ENCODE peak calls at places on chromosomes 1 and 21, in five cellular contexts. One of them, this sample, is unnamed.

GRCh38 chr1:16926491-16927195 is 4.9 kb downstream of the CROCC start:
- DNase-seq in foreskin fibroblast: no peak
- DNase-seq in brain microvascular endothelial cell: no peak
- DNase-seq in heart left ventricle: peak; percentile 57
- DNase-seq in cardiac muscle cell: no peak
- DNase-seq in this sample: peak; percentile 53

GRCh38 chr21:28791595-28792282 is 200.9 kb downstream of the LTN1 start:
- DNase-seq in foreskin fibroblast: no peak
- DNase-seq in brain microvascular endothelial cell: no peak
- DNase-seq in heart left ventricle: no peak
- DNase-seq in cardiac muscle cell: no peak
- DNase-seq in this sample: no peak

GRCh38 chr1:25926731-25927496 is 20.7 kb upstream of the STMN1 start:
- DNase-seq in foreskin fibroblast: no peak
- DNase-seq in heart left ventricle: no peak
- DNase-seq in brain microvascular endothelial cell: no peak
- DNase-seq in cardiac muscle cell: no peak
- DNase-seq in this sample: no peak

GRCh38 chr1:98523256-98523655 is 138.3 kb upstream of the SNX7 start:
- DNase-seq in heart left ventricle: no peak
- DNase-seq in brain microvascular endothelial cell: peak; percentile 5
- DNase-seq in foreskin fibroblast: no peak
- DNase-seq in cardiac muscle cell: no peak
- DNase-seq in this sample: peak; percentile 13

GRCh38 chr1:240658312-240658975 is 46.5 kb upstream of the GREM2 start:
- DNase-seq in brain microvascular endothelial cell: no peak
- DNase-seq in cardiac muscle cell: no peak
- DNase-seq in foreskin fibroblast: no peak
- DNase-seq in heart left ventricle: no peak
- DNase-seq in this sample: peak; percentile 47

GRCh38 chr1:15246960-15247614 is at the start of gene FHAD1:
- DNase-seq in heart left ventricle: peak; percentile 68
- DNase-seq in brain microvascular endothelial cell: peak; percentile 57
- DNase-seq in cardiac muscle cell: peak; percentile 81
- DNase-seq in foreskin fibroblast: peak; percentile 38
- DNase-seq in this sample: no peak

GRCh38 chr21:21688877-21689276 is 690.7 kb downstream of the NCAM2 start:
- DNase-seq in foreskin fibroblast: peak; percentile 14
- DNase-seq in cardiac muscle cell: peak; percentile 46
- DNase-seq in heart left ventricle: peak; percentile 51
- DNase-seq in brain microvascular endothelial cell: no peak
- DNase-seq in this sample: peak; percentile 22

GRCh38 chr21:45529785-45530422 is 12.3 kb downstream of the SLC19A1 start:
- DNase-seq in heart left ventricle: no peak
- DNase-seq in brain microvascular endothelial cell: no peak
- DNase-seq in foreskin fibroblast: no peak
- DNase-seq in cardiac muscle cell: no peak
- DNase-seq in this sample: no peak

GRCh38 chr1:43796111-43796581 is 88.8 kb downstream of the ST3GAL3 start:
- DNase-seq in cardiac muscle cell: no peak
- DNase-seq in heart left ventricle: no peak
- DNase-seq in brain microvascular endothelial cell: peak; percentile 50
- DNase-seq in foreskin fibroblast: peak; percentile 50
- DNase-seq in this sample: peak; percentile 97

GRCh38 chr1:5427026-5427613 is 565.1 kb downstream of the NPHP4 start:
- DNase-seq in brain microvascular endothelial cell: no peak
- DNase-seq in cardiac muscle cell: no peak
- DNase-seq in heart left ventricle: no peak
- DNase-seq in foreskin fibroblast: no peak
- DNase-seq in this sample: no peak

GRCh38 chr1:27716262-27716895 is 9.4 kb upstream of the FAM76A start:
- DNase-seq in cardiac muscle cell: no peak
- DNase-seq in foreskin fibroblast: no peak
- DNase-seq in heart left ventricle: no peak
- DNase-seq in brain microvascular endothelial cell: no peak
- DNase-seq in this sample: no peak

GRCh38 chr1:220275430-220275829 is 3.2 kb upstream of the RAB3GAP2 start:
- DNase-seq in foreskin fibroblast: no peak
- DNase-seq in cardiac muscle cell: no peak
- DNase-seq in heart left ventricle: no peak
- DNase-seq in brain microvascular endothelial cell: no peak
- DNase-seq in this sample: no peak

GRCh38 chr1:28354121-28354520 is 15.4 kb upstream of the PHACTR4 start:
- DNase-seq in cardiac muscle cell: no peak
- DNase-seq in brain microvascular endothelial cell: peak; percentile 25
- DNase-seq in heart left ventricle: no peak
- DNase-seq in foreskin fibroblast: peak; percentile 66
- DNase-seq in this sample: no peak

GRCh38 chr1:247574664-247575063 is 13.5 kb upstream of the OR2G2 start:
- DNase-seq in foreskin fibroblast: no peak
- DNase-seq in brain microvascular endothelial cell: no peak
- DNase-seq in cardiac muscle cell: no peak
- DNase-seq in heart left ventricle: no peak
- DNase-seq in this sample: no peak

GRCh38 chr1:109151591-109151990 is 37.7 kb downstream of the ELAPOR1 start:
- DNase-seq in heart left ventricle: no peak
- DNase-seq in foreskin fibroblast: no peak
- DNase-seq in brain microvascular endothelial cell: no peak
- DNase-seq in cardiac muscle cell: no peak
- DNase-seq in this sample: no peak

GRCh38 chr21:40606341-40606740 is 240.6 kb downstream of the DSCAM start:
- DNase-seq in foreskin fibroblast: no peak
- DNase-seq in cardiac muscle cell: no peak
- DNase-seq in brain microvascular endothelial cell: no peak
- DNase-seq in heart left ventricle: no peak
- DNase-seq in this sample: no peak

GRCh38 chr1:178664278-178664677 is 60.8 kb upstream of the RALGPS2 start:
- DNase-seq in heart left ventricle: no peak
- DNase-seq in foreskin fibroblast: no peak
- DNase-seq in cardiac muscle cell: no peak
- DNase-seq in brain microvascular endothelial cell: no peak
- DNase-seq in this sample: no peak

GRCh38 chr1:16986596-16987361 is 6.4 kb upstream of the MFAP2 start:
- DNase-seq in foreskin fibroblast: no peak
- DNase-seq in brain microvascular endothelial cell: no peak
- DNase-seq in cardiac muscle cell: peak; percentile 52
- DNase-seq in heart left ventricle: no peak
- DNase-seq in this sample: no peak

GRCh38 chr1:34825455-34826081 is 32.8 kb downstream of the GJA4 start:
- DNase-seq in foreskin fibroblast: no peak
- DNase-seq in heart left ventricle: no peak
- DNase-seq in cardiac muscle cell: peak; percentile 34
- DNase-seq in brain microvascular endothelial cell: no peak
- DNase-seq in this sample: no peak

GRCh38 chr1:6970256-6970655 is 185.0 kb downstream of the CAMTA1 start:
- DNase-seq in brain microvascular endothelial cell: no peak
- DNase-seq in heart left ventricle: no peak
- DNase-seq in foreskin fibroblast: no peak
- DNase-seq in cardiac muscle cell: no peak
- DNase-seq in this sample: no peak

GRCh38 chr1:7616953-7617352 is 154.1 kb upstream of the VAMP3 start:
- DNase-seq in brain microvascular endothelial cell: no peak
- DNase-seq in heart left ventricle: no peak
- DNase-seq in foreskin fibroblast: no peak
- DNase-seq in cardiac muscle cell: peak; percentile 67
- DNase-seq in this sample: no peak

DNA sequence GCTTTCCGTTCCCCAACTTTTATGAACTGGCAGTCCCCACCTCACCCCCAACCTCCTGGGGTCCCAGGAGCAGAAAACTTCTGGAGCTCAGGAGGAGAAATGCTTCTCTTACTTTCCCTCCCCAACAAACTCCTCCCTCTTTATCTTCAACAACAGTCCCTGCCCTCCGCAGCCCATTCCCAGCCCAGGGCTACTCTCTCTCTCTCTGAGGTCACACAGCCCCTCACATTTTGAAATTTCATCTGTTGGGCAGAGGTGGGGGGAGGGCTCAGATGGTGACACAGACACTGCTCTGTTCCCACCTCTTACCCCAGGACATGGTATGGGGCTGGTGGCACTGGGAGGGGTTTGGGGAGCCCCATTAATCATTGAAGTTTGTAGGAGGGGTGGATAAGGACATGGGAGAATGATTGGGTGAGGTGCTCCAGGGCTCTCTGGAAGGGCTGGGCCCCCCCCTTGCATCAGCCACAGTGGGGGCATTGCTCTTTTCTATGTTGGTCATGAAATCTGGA is 6.0 kb downstream of the PIK3CD start:
- DNase-seq in cardiac muscle cell: no peak
- DNase-seq in brain microvascular endothelial cell: no peak
- DNase-seq in heart left ventricle: no peak
- DNase-seq in foreskin fibroblast: no peak
- DNase-seq in this sample: no peak
- H3K4me3 ChIP-seq in cardiac muscle cell: no peak overlapping the region
- H3K4me3 ChIP-seq in brain microvascular endothelial cell: no peak overlapping the region
- H3K4me3 ChIP-seq in heart left ventricle: no peak overlapping the region
- H3K4me3 ChIP-seq in foreskin fibroblast: no peak overlapping the region
- H3K4me3 ChIP-seq in this sample: no peak overlapping the region

GRCh38 chr1:248611883-248612282 is 14.4 kb upstream of the OR2T10 start:
- DNase-seq in brain microvascular endothelial cell: no peak
- DNase-seq in cardiac muscle cell: no peak
- DNase-seq in heart left ventricle: no peak
- DNase-seq in foreskin fibroblast: no peak
- DNase-seq in this sample: no peak
- TF ChIP-seq CTCF in brain microvascular endothelial cell: no peak
- TF ChIP-seq CTCF in cardiac muscle cell: no peak
- TF ChIP-seq CTCF in heart left ventricle: no peak
- TF ChIP-seq CTCF in foreskin fibroblast: no peak
- TF ChIP-seq CTCF in this sample: no peak

DNA sequence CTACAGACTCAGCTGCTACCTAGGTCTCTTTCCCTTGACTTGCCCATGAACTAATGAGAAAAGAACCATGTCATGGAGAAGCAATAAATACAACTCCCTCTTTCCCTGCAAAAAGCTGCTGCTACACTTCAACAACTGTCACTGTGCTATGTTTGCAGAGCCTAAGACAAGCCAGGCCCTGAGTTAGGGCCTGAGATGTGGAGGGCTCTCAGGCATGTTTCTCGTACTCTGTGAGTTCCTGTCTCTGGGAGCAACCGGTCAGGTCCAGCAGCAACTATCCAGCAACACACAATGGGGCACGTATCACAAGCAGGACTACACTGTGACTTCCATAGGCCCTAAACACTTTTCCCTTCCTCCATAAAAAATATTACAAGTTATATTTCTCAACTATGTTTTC is 91.7 kb downstream of the JAK1 start:
- DNase-seq in brain microvascular endothelial cell: no peak
- DNase-seq in cardiac muscle cell: peak; percentile 78
- DNase-seq in heart left ventricle: no peak
- DNase-seq in foreskin fibroblast: no peak
- DNase-seq in this sample: no peak
- H3K4me3 ChIP-seq in brain microvascular endothelial cell: no peak overlapping the region
- H3K4me3 ChIP-seq in cardiac muscle cell: no peak overlapping the region
- H3K4me3 ChIP-seq in heart left ventricle: no peak overlapping the region
- H3K4me3 ChIP-seq in foreskin fibroblast: no peak overlapping the region
- H3K4me3 ChIP-seq in this sample: no peak overlapping the region

GRCh38 chr1:206875752-206876380 is 10.4 kb downstream of the IL20 start:
- DNase-seq in cardiac muscle cell: no peak
- DNase-seq in heart left ventricle: no peak
- DNase-seq in foreskin fibroblast: no peak
- DNase-seq in brain microvascular endothelial cell: no peak
- DNase-seq in this sample: no peak

GRCh38 chr1:206882555-206882954 is 14.7 kb upstream of the IL24 start:
- DNase-seq in heart left ventricle: no peak
- DNase-seq in cardiac muscle cell: no peak
- DNase-seq in brain microvascular endothelial cell: no peak
- DNase-seq in foreskin fibroblast: no peak
- DNase-seq in this sample: no peak

GRCh38 chr1:206880310-206880709 is 14.9 kb downstream of the IL20 start:
- DNase-seq in foreskin fibroblast: no peak
- DNase-seq in brain microvascular endothelial cell: no peak
- DNase-seq in heart left ventricle: no peak
- DNase-seq in cardiac muscle cell: no peak
- DNase-seq in this sample: no peak

GRCh38 chr1:206883160-206883559 is 14.1 kb upstream of the IL24 start:
- DNase-seq in heart left ventricle: no peak
- DNase-seq in brain microvascular endothelial cell: no peak
- DNase-seq in foreskin fibroblast: no peak
- DNase-seq in cardiac muscle cell: no peak
- DNase-seq in this sample: no peak

GRCh38 chr1:206878456-206878855 is 13.0 kb downstream of the IL20 start:
- DNase-seq in foreskin fibroblast: no peak
- DNase-seq in heart left ventricle: no peak
- DNase-seq in brain microvascular endothelial cell: no peak
- DNase-seq in cardiac muscle cell: no peak
- DNase-seq in this sample: no peak
- TF ChIP-seq CTCF in foreskin fibroblast: no peak
- TF ChIP-seq CTCF in heart left ventricle: no peak
- TF ChIP-seq CTCF in brain microvascular endothelial cell: peak; percentile 17
- TF ChIP-seq CTCF in cardiac muscle cell: peak; percentile 6
- TF ChIP-seq CTCF in this sample: no peak

DNA sequence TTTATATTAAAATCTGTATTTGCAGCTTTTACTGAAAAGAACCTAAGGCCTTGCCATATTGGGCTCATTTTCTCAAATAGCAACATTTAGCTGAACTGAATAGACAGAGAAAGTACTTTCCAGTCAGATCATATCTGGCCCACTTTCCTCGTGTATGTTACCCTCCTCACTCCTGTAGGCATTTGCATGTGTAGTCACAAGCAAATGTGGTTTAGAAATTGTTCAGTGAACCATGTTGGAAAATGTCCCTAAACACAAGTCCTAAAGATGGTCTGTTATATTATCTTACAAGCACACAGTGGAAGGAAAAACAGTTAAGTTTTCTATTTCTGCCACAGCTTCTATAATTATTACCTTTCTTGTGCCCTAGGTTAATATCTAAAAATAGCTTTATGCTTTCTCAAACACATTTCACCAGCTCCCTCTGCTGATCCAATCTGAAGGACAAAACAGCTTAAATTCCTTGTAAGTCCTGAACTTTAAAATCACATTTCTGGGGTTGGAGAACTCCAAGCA is 606 bp upstream of the FMO4 start:
- DNase-seq in cardiac muscle cell: no peak
- DNase-seq in foreskin fibroblast: no peak
- DNase-seq in heart left ventricle: no peak
- DNase-seq in brain microvascular endothelial cell: no peak
- DNase-seq in this sample: no peak
- H3K4me3 ChIP-seq in cardiac muscle cell: no peak overlapping the region
- H3K4me3 ChIP-seq in foreskin fibroblast: no peak overlapping the region
- H3K4me3 ChIP-seq in heart left ventricle: no peak overlapping the region
- H3K4me3 ChIP-seq in brain microvascular endothelial cell: no peak overlapping the region
- H3K4me3 ChIP-seq in this sample: no peak overlapping the region

GRCh38 chr1:19153169-19153568 is 56.9 kb downstream of the UBR4 start:
- DNase-seq in heart left ventricle: no peak
- DNase-seq in cardiac muscle cell: no peak
- DNase-seq in brain microvascular endothelial cell: no peak
- DNase-seq in foreskin fibroblast: no peak
- DNase-seq in this sample: no peak
- TF ChIP-seq CTCF in heart left ventricle: no peak
- TF ChIP-seq CTCF in cardiac muscle cell: no peak
- TF ChIP-seq CTCF in brain microvascular endothelial cell: peak; percentile 25
- TF ChIP-seq CTCF in foreskin fibroblast: no peak
- TF ChIP-seq CTCF in this sample: no peak

GRCh38 chr1:95042286-95042685 is 30.5 kb downstream of the ALG14 start:
- DNase-seq in brain microvascular endothelial cell: no peak
- DNase-seq in heart left ventricle: no peak
- DNase-seq in cardiac muscle cell: no peak
- DNase-seq in foreskin fibroblast: no peak
- DNase-seq in this sample: no peak
- H3K4me3 ChIP-seq in brain microvascular endothelial cell: no peak overlapping the region
- H3K4me3 ChIP-seq in heart left ventricle: no peak overlapping the region
- H3K4me3 ChIP-seq in cardiac muscle cell: no peak overlapping the region
- H3K4me3 ChIP-seq in foreskin fibroblast: no peak overlapping the region
- H3K4me3 ChIP-seq in this sample: no peak overlapping the region